ENCODE peak calls at places on chromosomes 11 and 22, in six cellular contexts. O, Q, Z, G, X and H are unnamed samples.

GRCh38 chr11:134763030-134763388 is 351.0 kb upstream of the B3GAT1 start:
- DNase-seq in O (no peak), Q (no peak), Z (no peak), G (no peak), X (no peak), H (no peak)

GRCh38 chr11:46295312-46295995 is 18.0 kb downstream of the CREB3L1 start:
- DNase-seq in O (peak; percentile 84), Q (peak; percentile 70), Z (peak; percentile 77), G (peak; percentile 75), X (peak; percentile 73), H (peak; percentile 83)

GRCh38 chr11:130295657-130296056 is 19.1 kb downstream of the ZBTB44 start:
- DNase-seq in O (no peak), Q (no peak), Z (no peak), G (no peak), X (no peak), H (no peak)

GRCh38 chr11:93020248-93021088 is 51.0 kb downstream of the MTNR1B start:
- DNase-seq in O (peak; percentile 54), Q (no peak), Z (no peak), G (no peak), X (no peak), H (no peak)

GRCh38 chr22:11616811-11617210 is 3911.2 kb upstream of the OR11H1 start:
- DNase-seq in O (no peak), Q (no peak), Z (no peak), G (no peak), X (no peak), H (no peak)

GRCh38 chr22:36853407-36854099 is 7.3 kb upstream of the NCF4 start:
- DNase-seq in O (peak; percentile 83), Q (peak; percentile 64), Z (peak; percentile 88), G (peak; percentile 94), X (peak; percentile 93), H (peak; percentile 83)

GRCh38 chr11:665707-666281 is 28.7 kb downstream of the DRD4 start:
- DNase-seq in O (peak; percentile 84), Q (no peak), Z (no peak), G (no peak), X (no peak), H (no peak)

GRCh38 chr22:41598081-41598480 is 8.4 kb upstream of the PMM1 start:
- DNase-seq in O (no peak), Q (no peak), Z (no peak), G (no peak), X (no peak), H (no peak)